ENCODE peak calls at places on chromosomes 6 and 20, in six cellular contexts. A is neural progenitor cell, E is pancreas, H is colonic mucosa, X is right atrium auricular region, N is Karpas-422. C is an unnamed sample. For H3K36me3, the result is how much of the 10 kb centered on the place peaks cover.

GRCh38 chr6:162864901-162865300 is 137.1 kb downstream of the PACRG start:
- DNase-seq in E (no peak), N (no peak), X (no peak), H (no peak), A (no peak), C (no peak)

GRCh38 chr6:12844284-12845223 is 128.0 kb downstream of the PHACTR1 start:
- DNase-seq in X (no peak), N (no peak), H (no peak), E (no peak), A (peak), C (no peak)

GRCh38 chr6:135833806-135834205 is 17.7 kb upstream of the PDE7B start:
- DNase-seq in H (no peak), N (no peak), X (no peak), A (no peak), E (no peak), C (no peak)

GRCh38 chr6:143271024-143271423 is 179.5 kb downstream of the ADAT2 start:
- DNase-seq in H (peak), E (no peak), A (no peak), N (no peak), X (no peak), C (no peak)

GRCh38 chr6:56730663-56731529 is 88.2 kb upstream of the DST start:
- DNase-seq in H (no peak), E (no peak), N (no peak), A (no peak), X (no peak), C (no peak)

GRCh38 chr20:37407117-37407566 is 61.2 kb downstream of the SRC start:
- DNase-seq in H (no peak), X (no peak), E (no peak), N (peak), A (no peak), C (no peak)

GRCh38 chr6:52681416-52681815 is 10.5 kb downstream of the TMEM14A start:
- DNase-seq in N (no peak), E (no peak), X (no peak), H (no peak), A (no peak), C (no peak)

GRCh38 chr6:6587696-6588063 is 840 bp upstream of the LY86 start:
- DNase-seq in X (no peak), A (no peak), E (no peak), N (no peak), H (no peak), C (no peak)

GRCh38 chr6:127459231-127459641 is at the start of gene KIAA0408:
- DNase-seq in H (peak), X (peak), N (no peak), A (peak), E (peak), C (no peak)

GRCh38 chr20:20557406-20557805 is 155.0 kb downstream of the RALGAPA2 start:
- DNase-seq in E (no peak), H (no peak), A (no peak), X (no peak), N (no peak), C (no peak)

GRCh38 chr6:130851026-130851425 is 23.8 kb downstream of the SMLR1 start:
- DNase-seq in E (no peak), X (no peak), A (no peak), N (no peak), H (no peak), C (no peak)

GRCh38 chr20:56157530-56158203 is 90.9 kb upstream of the MC3R start:
- DNase-seq in A (no peak), X (no peak), E (no peak), N (no peak), H (no peak), C (no peak)

GRCh38 chr6:73309784-73310502 is 44.1 kb downstream of the DPPA5 start:
- DNase-seq in N (peak), H (peak), X (no peak), E (peak), A (peak), C (peak)

GRCh38 chr6:73308712-73309533 is 45.2 kb downstream of the DPPA5 start:
- DNase-seq in X (no peak), H (no peak), A (peak), E (no peak), N (peak), C (no peak)

GRCh38 chr6:73314577-73315492 is 39.2 kb downstream of the DPPA5 start:
- DNase-seq in A (no peak), X (no peak), H (no peak), N (no peak), E (no peak), C (no peak)

DNA sequence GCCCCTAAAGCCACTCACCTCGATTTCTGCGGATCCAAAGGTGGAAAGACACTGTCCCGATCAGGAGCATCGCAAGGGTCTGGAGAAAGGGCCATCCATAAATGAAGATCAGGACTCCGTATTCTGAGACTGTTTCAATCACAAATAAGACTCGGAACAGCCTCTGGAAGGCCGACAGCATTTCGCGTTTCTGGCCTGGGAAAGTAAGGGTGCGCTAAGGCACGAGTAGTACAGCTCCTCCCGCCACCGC is 44.6 kb downstream of the DPPA5 start:
- DNase-seq in A (no peak), X (no peak), H (peak), N (no peak), E (no peak), C (no peak)
- H3K27ac ChIP-seq in A (no peak), X (no peak), H (no peak), N (peak), E (no peak), C (peak)

GRCh38 chr6:35833534-35833933 is 28.4 kb downstream of the LHFPL5 start:
- DNase-seq in E (no peak), A (no peak), H (no peak), X (no peak), N (no peak), C (no peak)

GRCh38 chr6:35844290-35844689 is 39.1 kb downstream of the LHFPL5 start:
- DNase-seq in E (no peak), X (no peak), H (no peak), A (no peak), N (no peak), C (no peak)

GRCh38 chr6:35842381-35842780 is 37.2 kb downstream of the LHFPL5 start:
- DNase-seq in A (no peak), N (no peak), H (no peak), E (no peak), X (no peak), C (no peak)

GRCh38 chr6:35839019-35839418 is 33.9 kb downstream of the LHFPL5 start:
- DNase-seq in H (no peak), N (no peak), E (no peak), X (no peak), A (no peak), C (no peak)
- H3K36me3 ChIP-seq in H (under half), N (half or more), E (under half), X (under half), A (under half), C (under half)

DNA sequence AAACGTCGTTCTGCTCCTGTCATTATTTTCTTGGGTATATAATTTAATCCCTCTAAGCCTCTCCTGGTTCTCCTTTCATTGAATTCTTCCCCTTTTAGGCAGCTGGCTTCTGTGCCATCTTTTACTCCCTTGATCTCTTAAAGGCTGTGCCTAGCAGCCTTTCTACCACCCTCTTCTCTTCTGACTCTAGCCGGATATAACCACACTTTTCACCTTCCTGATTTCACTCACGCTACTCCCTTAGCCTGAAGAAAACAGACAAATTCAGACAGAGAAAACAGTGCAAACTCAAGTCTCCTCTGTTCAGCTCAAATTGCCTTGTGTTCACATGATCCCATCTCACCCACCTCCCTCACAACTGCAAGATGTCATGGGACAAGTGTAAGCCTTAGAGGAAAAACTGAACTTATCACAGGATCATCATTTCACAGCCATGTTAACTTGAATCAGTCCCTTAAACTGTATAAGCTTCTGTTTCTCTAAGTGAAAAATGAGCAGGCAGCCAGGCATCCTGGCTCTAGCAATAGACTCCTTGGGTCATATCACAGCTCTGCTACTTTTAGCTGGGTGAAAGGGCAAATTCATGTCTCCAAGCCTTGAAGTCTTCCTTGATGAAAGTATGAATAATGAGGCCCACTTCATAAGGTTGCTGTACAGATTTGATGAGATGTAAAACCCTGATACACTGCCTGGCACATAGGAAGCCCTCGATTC is 66.5 kb upstream of the TENT5A start:
- DNase-seq in A (no peak), N (no peak), E (no peak), H (no peak), X (no peak), C (no peak)
- H3K27ac ChIP-seq in A (no peak), N (no peak), E (no peak), H (no peak), X (no peak), C (no peak)

GRCh38 chr6:36516559-36516958 is 30.7 kb downstream of the STK38 start:
- DNase-seq in E (no peak), H (peak), X (no peak), A (no peak), N (no peak), C (no peak)

GRCh38 chr6:36514554-36515456 is 32.5 kb downstream of the STK38 start:
- DNase-seq in E (no peak), A (no peak), N (no peak), X (no peak), H (peak), C (no peak)

GRCh38 chr6:36515844-36516243 is 31.4 kb downstream of the STK38 start:
- DNase-seq in X (no peak), N (no peak), A (no peak), H (no peak), E (no peak), C (no peak)

GRCh38 chr6:36517408-36517807 is 29.9 kb downstream of the STK38 start:
- DNase-seq in E (no peak), X (no peak), H (no peak), N (peak), A (no peak), C (no peak)

DNA sequence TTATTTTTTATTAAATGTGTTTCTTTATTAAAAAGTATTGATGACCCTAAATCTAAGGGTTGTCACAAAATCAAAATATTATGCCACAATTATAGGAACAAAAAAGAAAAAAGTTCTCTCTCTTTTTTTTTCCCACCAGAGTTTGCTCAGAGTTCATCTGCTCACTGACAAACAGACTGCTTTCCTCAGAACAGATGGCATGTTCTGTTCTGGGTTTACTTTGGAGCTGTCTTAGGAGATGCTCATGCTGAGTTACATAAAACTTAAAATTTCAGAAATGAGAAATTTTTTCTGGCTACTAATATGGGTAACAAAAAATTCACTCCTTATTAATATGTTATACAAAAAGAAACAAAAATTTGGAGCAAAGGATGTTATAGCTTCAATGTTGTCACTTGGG is 30.3 kb downstream of the STK38 start:
- DNase-seq in X (no peak), H (no peak), N (no peak), A (no peak), E (no peak), C (no peak)
- H3K36me3 ChIP-seq in X (half or more), H (under half), N (half or more), A (under half), E (under half), C (half or more)

C was measured in CD4-positive, alpha-beta memory T cell.